ENCODE peak calls at places on chromosomes 4 and X, in ten cellular contexts. M, U, L, S, A, G, V, D, B and T are unnamed samples. For H3K79me2, the result is how much of the 10 kb centered on the place peaks cover.

GRCh38 chr4:160848901-160849735 is 1314.7 kb downstream of the FSTL5 start:
- DNase-seq in U (no peak), B (no peak), V (peak), A (no peak), S (no peak), M (peak), D (no peak), G (no peak), L (no peak), T (no peak)

GRCh38 chr4:25564836-25565235 is 90.8 kb upstream of the SLC34A2 start:
- DNase-seq in A (no peak), V (peak), L (no peak), G (no peak), B (no peak), M (no peak), D (no peak), S (no peak), U (no peak), T (no peak)

GRCh38 chr4:149140841-149141240 is 674.8 kb downstream of the IQCM start:
- DNase-seq in U (no peak), G (no peak), S (no peak), L (no peak), B (no peak), M (no peak), D (no peak), V (no peak), A (no peak), T (no peak)

GRCh38 chr4:184514121-184514988 is 40.0 kb upstream of the IRF2 start:
- DNase-seq in V (peak), D (peak), L (no peak), S (peak), B (peak), M (peak), U (no peak), G (peak), A (no peak), T (peak)

GRCh38 chr4:81471361-81472248 is at the start of gene RASGEF1B:
- DNase-seq in A (peak), L (peak), M (peak), D (peak), B (peak), V (peak), G (peak), S (peak), U (peak), T (peak)

GRCh38 chrX:68186552-68187262 is 246.6 kb downstream of the OPHN1 start:
- DNase-seq in A (no peak), S (peak), L (no peak), D (no peak), V (peak), B (peak), U (no peak), M (no peak), G (peak), T (no peak)

GRCh38 chrX:139803224-139803623 is 95.3 kb upstream of the MCF2 start:
- DNase-seq in L (no peak), U (no peak), G (no peak), V (peak), M (no peak), D (no peak), A (no peak), B (no peak), S (no peak), T (no peak)

GRCh38 chrX:136210806-136211205 is 40.4 kb downstream of the MAP7D3 start:
- DNase-seq in A (no peak), D (no peak), V (no peak), L (no peak), S (no peak), M (no peak), B (no peak), U (no peak), G (no peak), T (peak)

GRCh38 chr4:14877246-14878220 is 124.7 kb upstream of the CPEB2 start:
- DNase-seq in G (no peak), L (no peak), D (no peak), U (no peak), S (no peak), M (no peak), V (no peak), B (no peak), A (no peak), T (no peak)

GRCh38 chr4:155759372-155760252 is 791 bp downstream of the GUCY1B1 start:
- DNase-seq in S (peak), D (no peak), L (peak), M (peak), B (peak), V (peak), A (peak), U (no peak), G (peak), T (peak)

GRCh38 chr4:187236491-187236890 is 512.8 kb upstream of the FAT1 start:
- DNase-seq in V (no peak), L (no peak), B (peak), A (no peak), S (no peak), M (no peak), D (no peak), G (peak), U (no peak), T (peak)

GRCh38 chr4:140052050-140052449 is 101.9 kb downstream of the MAML3 start:
- DNase-seq in A (no peak), B (peak), G (peak), L (peak), M (peak), S (peak), D (no peak), U (peak), V (peak), T (no peak)

GRCh38 chr4:67909910-67910905 is 26.4 kb upstream of the TMPRSS11D start:
- DNase-seq in B (peak), S (peak), A (no peak), U (peak), G (peak), V (peak), D (no peak), L (peak), M (no peak), T (no peak)

GRCh38 chr4:102687373-102687981 is 73.3 kb downstream of the MANBA start:
- DNase-seq in G (peak), V (no peak), S (no peak), L (no peak), A (no peak), U (no peak), B (peak), D (peak), M (no peak), T (no peak)

GRCh38 chrX:68685722-68686683 is 38.5 kb downstream of the STARD8 start:
- DNase-seq in S (peak), G (peak), V (peak), D (no peak), A (peak), M (peak), U (no peak), B (peak), L (peak), T (no peak)

GRCh38 chr4:41506071-41506470 is 31.9 kb upstream of the LIMCH1 start:
- DNase-seq in V (peak), M (no peak), G (peak), S (no peak), D (no peak), U (no peak), B (no peak), L (no peak), A (no peak), T (no peak)

GRCh38 chr4:152983774-152984411 is 47.8 kb downstream of the FHDC1 start:
- DNase-seq in G (peak), D (no peak), B (peak), A (peak), S (no peak), L (no peak), M (no peak), V (peak), U (no peak), T (no peak)

GRCh38 chr4:138953962-138954371 is 61.6 kb upstream of the NOCT start:
- DNase-seq in V (no peak), A (no peak), M (no peak), B (peak), D (no peak), L (no peak), S (no peak), U (no peak), G (peak), T (peak)

GRCh38 chr4:81607947-81608346 is 136.2 kb upstream of the RASGEF1B start:
- DNase-seq in S (no peak), L (no peak), V (no peak), M (no peak), U (no peak), A (no peak), G (peak), B (peak), D (no peak), T (no peak)

GRCh38 chr4:171817026-171817425 is 3.8 kb downstream of the GALNTL6 start:
- DNase-seq in G (no peak), S (no peak), D (no peak), B (no peak), M (no peak), U (no peak), V (no peak), A (no peak), L (no peak), T (no peak)

GRCh38 chr4:1207603-1208265 is 35.4 kb upstream of the SPON2 start:
- DNase-seq in G (peak), U (no peak), L (peak), M (no peak), B (no peak), D (no peak), S (no peak), A (no peak), V (no peak), T (peak)

GRCh38 chr4:156146581-156146980 is 192.9 kb upstream of the CTSO start:
- DNase-seq in S (no peak), M (no peak), U (no peak), V (no peak), A (no peak), L (no peak), G (no peak), D (no peak), B (no peak), T (no peak)

GRCh38 chrX:96435636-96436035 is 249.0 kb upstream of the DIAPH2 start:
- DNase-seq in V (no peak), L (no peak), S (no peak), M (no peak), G (peak), U (no peak), A (no peak), D (no peak), B (no peak), T (no peak)

GRCh38 chrX:38154340-38154739 is 66.3 kb downstream of the SRPX start:
- DNase-seq in M (no peak), D (no peak), V (no peak), B (no peak), G (no peak), U (peak), L (no peak), S (no peak), A (no peak), T (no peak)

GRCh38 chr4:16140520-16141249 is 56.9 kb upstream of the PROM1 start:
- DNase-seq in V (no peak), U (peak), B (peak), S (no peak), M (no peak), A (no peak), D (no peak), G (peak), L (no peak), T (peak)

GRCh38 chr4:184385705-184386141 is 88.6 kb downstream of the IRF2 start:
- DNase-seq in V (peak), L (peak), B (peak), D (no peak), U (peak), G (no peak), A (peak), M (no peak), S (no peak), T (no peak)

GRCh38 chr4:53779025-53779424 is 187.7 kb upstream of the LNX1 start:
- DNase-seq in U (no peak), V (no peak), S (no peak), L (no peak), B (no peak), A (no peak), G (no peak), M (no peak), D (no peak), T (no peak)

GRCh38 chr4:30753316-30753715 is 33.1 kb downstream of the PCDH7 start:
- DNase-seq in D (no peak), S (no peak), L (no peak), B (peak), U (no peak), G (peak), M (no peak), A (no peak), V (no peak), T (no peak)

GRCh38 chrX:45208121-45208856 is 7.6 kb upstream of the DIPK2B start:
- DNase-seq in M (no peak), D (no peak), L (peak), U (no peak), S (no peak), A (no peak), V (peak), B (no peak), G (no peak), T (no peak)

GRCh38 chrX:108131471-108131870 is 39.9 kb downstream of the ATG4A start:
- DNase-seq in G (peak), L (no peak), M (no peak), B (no peak), D (no peak), S (peak), A (no peak), V (peak), U (no peak), T (no peak)

GRCh38 chr4:164748375-164748774 is 5.6 kb upstream of the SMIM31 start:
- DNase-seq in A (no peak), S (peak), U (peak), B (peak), G (peak), L (peak), V (no peak), D (no peak), M (peak), T (no peak)

GRCh38 chrX:141214216-141214615 is 28.1 kb downstream of the SPANXC start:
- DNase-seq in B (no peak), M (no peak), A (no peak), G (no peak), V (no peak), D (no peak), U (no peak), S (no peak), L (no peak), T (peak)

GRCh38 chr4:124748965-124749364 is 36.4 kb upstream of the ANKRD50 start:
- DNase-seq in G (no peak), D (no peak), A (no peak), M (no peak), U (no peak), V (no peak), B (no peak), L (no peak), S (no peak), T (no peak)

GRCh38 chr4:39542633-39543393 is 15.6 kb upstream of the UGDH start:
- DNase-seq in B (no peak), U (no peak), D (no peak), A (no peak), L (no peak), S (no peak), G (no peak), M (no peak), V (no peak), T (no peak)

GRCh38 chr4:7293703-7294102 is 101.4 kb downstream of the SORCS2 start:
- DNase-seq in A (no peak), B (no peak), M (no peak), S (no peak), G (no peak), L (no peak), D (no peak), U (no peak), V (no peak), T (peak)

GRCh38 chr4:183163135-183163534 is 64.1 kb downstream of the WWC2 start:
- DNase-seq in B (no peak), V (no peak), S (no peak), A (no peak), D (no peak), M (no peak), U (no peak), G (no peak), L (no peak), T (no peak)
- H3K79me2 ChIP-seq in B (half or more), V (half or more), S (under half), A (under half), D (under half), M (half or more), U (half or more), G (half or more), L (half or more), T (half or more)

GRCh38 chr4:48340276-48340904 is 939 bp upstream of the SLAIN2 start:
- DNase-seq in A (no peak), G (peak), U (no peak), M (peak), V (peak), D (no peak), B (peak), L (peak), S (peak), T (peak)

GRCh38 chr4:48341776-48342558 is 638 bp downstream of the SLAIN2 start:
- DNase-seq in M (peak), A (peak), V (peak), S (peak), G (peak), U (no peak), L (peak), B (peak), D (no peak), T (peak)

GRCh38 chr4:48339642-48340041 is 1.7 kb upstream of the SLAIN2 start:
- DNase-seq in U (no peak), S (no peak), M (no peak), G (no peak), V (no peak), B (no peak), A (no peak), L (no peak), D (no peak), T (no peak)

GRCh38 chr4:48342559-48342878 is 1.2 kb downstream of the SLAIN2 start:
- DNase-seq in S (peak), B (no peak), V (no peak), A (no peak), D (no peak), U (no peak), M (no peak), L (no peak), G (peak), T (no peak)

GRCh38 chr4:48340905-48341775 is at the start of gene SLAIN2:
- DNase-seq in B (peak), A (peak), V (peak), M (peak), S (peak), L (peak), D (peak), U (peak), G (peak), T (peak)
- H3K79me2 ChIP-seq in B (half or more), A (under half), V (under half), M (under half), S (under half), L (under half), D (under half), U (under half), G (half or more), T (half or more)

GRCh38 chr4:147491076-147491475 is 10.2 kb downstream of the EDNRA start:
- DNase-seq in V (no peak), D (no peak), L (no peak), S (no peak), U (no peak), B (no peak), M (no peak), A (no peak), G (no peak), T (no peak)
- H3K79me2 ChIP-seq in V (under half), D (under half), L (under half), S (under half), U (under half), B (under half), M (under half), A (under half), G (under half), T (under half)

DNA sequence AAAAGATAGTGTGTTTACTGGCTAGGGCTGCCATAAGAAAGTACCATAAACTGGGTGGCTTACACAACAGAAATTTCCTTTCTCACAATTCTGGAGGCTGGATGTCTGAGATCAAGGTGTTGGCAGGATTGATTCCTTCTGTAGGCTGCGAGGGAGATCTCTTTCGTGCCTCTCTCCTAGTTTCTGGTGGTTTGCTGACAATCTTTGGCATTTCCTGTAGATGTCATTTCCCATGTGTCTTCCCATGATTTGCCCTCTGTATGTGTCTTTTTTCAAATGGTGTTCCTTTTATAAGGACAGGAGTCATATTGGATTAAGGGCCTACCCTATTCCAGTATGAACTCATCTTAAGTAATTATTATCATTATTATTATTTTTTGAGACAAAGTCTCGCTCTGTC is 27.9 kb upstream of the LCORL start:
- DNase-seq in U (no peak), V (no peak), D (no peak), M (no peak), S (no peak), A (no peak), B (no peak), G (no peak), L (no peak), T (no peak)
- H3K79me2 ChIP-seq in U (under half), V (under half), D (under half), M (under half), S (under half), A (under half), B (under half), G (under half), L (under half), T (under half)

GRCh38 chr4:108620933-108621905 is 843 bp downstream of the RPL34 start:
- DNase-seq in U (no peak), S (no peak), V (no peak), B (no peak), A (no peak), D (no peak), G (peak), L (no peak), M (no peak), T (no peak)
- H3K79me2 ChIP-seq in U (under half), S (half or more), V (under half), B (half or more), A (under half), D (under half), G (half or more), L (half or more), M (half or more), T (under half)

GRCh38 chrX:13015536-13016236 is 28.7 kb downstream of the FAM9C start:
- DNase-seq in M (no peak), V (peak), D (no peak), S (no peak), G (no peak), L (no peak), B (no peak), U (no peak), A (no peak), T (no peak)
- H3K79me2 ChIP-seq in M (under half), V (under half), D (under half), S (under half), G (under half), L (under half), B (under half), U (under half), A (under half), T (under half)

DNA sequence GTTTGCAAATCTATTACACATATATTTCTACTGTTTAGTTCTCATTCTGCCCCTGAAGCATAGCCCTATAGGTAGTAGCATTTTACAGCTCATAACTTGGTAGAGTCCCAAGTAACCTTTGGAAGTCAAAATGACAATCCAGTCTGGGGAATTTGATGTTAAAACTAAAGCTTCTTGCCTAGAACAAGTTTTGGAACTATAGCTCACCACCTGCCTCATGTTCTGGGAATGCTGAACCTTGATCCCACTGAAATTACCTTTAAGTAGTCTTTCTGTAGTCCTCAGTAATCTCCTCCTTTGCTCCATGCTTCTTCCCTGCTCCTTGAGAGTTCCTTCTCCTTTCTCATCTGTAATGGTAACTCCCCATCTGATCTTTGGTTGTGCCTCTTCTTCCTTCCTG is 8.5 kb downstream of the UGT8 start:
- DNase-seq in S (no peak), V (no peak), B (no peak), D (no peak), L (no peak), G (no peak), M (no peak), U (no peak), A (no peak), T (no peak)
- H3K79me2 ChIP-seq in S (under half), V (under half), B (under half), D (under half), L (half or more), G (under half), M (under half), U (under half), A (under half), T (under half)

GRCh38 chr4:128403586-128403985 is 116.0 kb upstream of the PGRMC2 start:
- DNase-seq in V (no peak), G (no peak), B (no peak), D (no peak), S (no peak), L (no peak), M (no peak), U (no peak), A (no peak), T (no peak)
- H3K79me2 ChIP-seq in V (under half), G (under half), B (under half), D (under half), S (under half), L (under half), M (under half), U (under half), A (under half), T (under half)